ENCODE peak calls at places on chromosomes 7 and 10, in eight cellular contexts. Q, B, F, O, J, X, E and V are unnamed samples.
A peak's percentile ranks its signal among the peaks of the same experiment; 100 is the strongest.

GRCh38 chr7:91239171-91239604 is 25.0 kb upstream of the FZD1 start:
- DNase-seq in B (no peak), O (peak; percentile 64), E (peak; percentile 68), J (peak; percentile 42), X (no peak), Q (no peak), F (no peak), V (no peak)

GRCh38 chr10:24209421-24209770 is 458 bp downstream of the KIAA1217 start:
- DNase-seq in E (peak; percentile 77), X (no peak), B (no peak), O (no peak), F (no peak), Q (peak; percentile 37), J (no peak), V (no peak)

GRCh38 chr7:149161241-149161848 is 14.1 kb downstream of the ZNF398 start:
- DNase-seq in F (no peak), E (peak; percentile 45), B (no peak), X (no peak), J (no peak), O (no peak), Q (no peak), V (no peak)

GRCh38 chr10:27500886-27501285 is 3.2 kb upstream of the RAB18 start:
- DNase-seq in Q (no peak), O (no peak), X (no peak), B (no peak), E (no peak), F (no peak), J (no peak), V (no peak)

GRCh38 chr10:43931308-43931930 is 282.7 kb upstream of the ZNF32 start:
- DNase-seq in F (no peak), B (no peak), E (peak; percentile 92), J (peak; percentile 32), X (no peak), Q (no peak), O (peak; percentile 29), V (no peak)

GRCh38 chr7:123798527-123799188 is 46.3 kb upstream of the HYAL4 start:
- DNase-seq in O (no peak), E (no peak), F (no peak), B (no peak), J (no peak), X (no peak), Q (no peak), V (no peak)

GRCh38 chr7:1251796-1252542 is 19.3 kb downstream of the UNCX start:
- DNase-seq in J (no peak), E (no peak), B (no peak), O (no peak), X (no peak), Q (no peak), F (no peak), V (no peak)

GRCh38 chr10:4081691-4082111 is 296.7 kb upstream of the KLF6 start:
- DNase-seq in B (no peak), J (no peak), X (no peak), O (no peak), Q (no peak), E (peak; percentile 79), F (no peak), V (no peak)

GRCh38 chr10:125103466-125104377 is 56.6 kb downstream of the CTBP2 start:
- DNase-seq in X (peak; percentile 21), O (no peak), B (no peak), Q (no peak), F (no peak), J (no peak), E (no peak), V (no peak)